ENCODE peak calls at places on chromosome X, in seven cellular contexts. R is ovary, K is cardiac muscle cell, E is Caco-2, P is hepatocyte, J is IMR-90, A is tibial artery. G is an unnamed sample. For H3K4me1, the result is how much of the 10 kb centered on the place peaks cover.

GRCh38 chrX:49266536-49267445 is 2.3 kb upstream of the FOXP3 start:
- DNase-seq in E (no peak), R (no peak), A (no peak), K (no peak), P (no peak), J (no peak), G (no peak)

GRCh38 chrX:14718403-14718802 is 154.5 kb downstream of the FANCB start:
- DNase-seq in E (no peak), P (no peak), K (no peak), J (peak), R (no peak), A (no peak), G (no peak)

GRCh38 chrX:130014770-130015169 is 32.3 kb downstream of the BCORL1 start:
- DNase-seq in J (no peak), R (no peak), E (no peak), A (no peak), K (no peak), P (no peak), G (no peak)

GRCh38 chrX:15497865-15498264 is 2.7 kb upstream of the BMX start:
- DNase-seq in A (no peak), R (peak), E (peak), K (peak), J (peak), P (peak), G (peak)

GRCh38 chrX:75278991-75279390 is 5.1 kb downstream of the UPRT start:
- DNase-seq in J (no peak), E (no peak), A (no peak), R (no peak), K (no peak), P (no peak), G (no peak)

GRCh38 chrX:69388526-69388925 is 115.6 kb upstream of the NALF2 start:
- DNase-seq in R (no peak), P (no peak), E (no peak), K (no peak), A (no peak), J (no peak), G (no peak)

GRCh38 chrX:132716006-132716405 is 227.2 kb upstream of the MBNL3 start:
- DNase-seq in R (no peak), A (no peak), P (no peak), E (no peak), J (no peak), K (no peak), G (peak)

GRCh38 chrX:51215266-51215665 is 117.4 kb upstream of the NUDT10 start:
- DNase-seq in J (no peak), R (no peak), K (no peak), E (no peak), P (no peak), A (no peak), G (no peak)

GRCh38 chrX:116204947-116205346 is 34.4 kb downstream of the AGTR2 start:
- DNase-seq in J (no peak), R (no peak), A (no peak), P (peak), K (peak), E (no peak), G (peak)

GRCh38 chrX:131854586-131854985 is 168.5 kb upstream of the STK26 start:
- DNase-seq in A (no peak), R (no peak), E (no peak), J (no peak), K (peak), P (no peak), G (peak)

GRCh38 chrX:81729269-81729777 is 527.4 kb downstream of the SH3BGRL start:
- DNase-seq in P (no peak), E (no peak), J (no peak), A (no peak), K (no peak), R (no peak), G (no peak)

GRCh38 chrX:53445977-53446376 is 11.8 kb upstream of the HSD17B10 start:
- DNase-seq in E (peak), K (peak), A (no peak), P (peak), J (peak), R (no peak), G (peak)

GRCh38 chrX:136850441-136851175 is 29.9 kb downstream of the RBMX start:
- DNase-seq in J (no peak), K (peak), R (no peak), E (no peak), P (no peak), A (no peak), G (peak)

GRCh38 chrX:49915352-49916222 is 6.8 kb upstream of the CLCN5 start:
- DNase-seq in E (peak), P (peak), J (peak), R (no peak), K (peak), A (no peak), G (peak)

GRCh38 chrX:113651306-113651705 is 810.7 kb upstream of the AMOT start:
- DNase-seq in A (no peak), K (no peak), J (no peak), E (no peak), P (no peak), R (no peak), G (no peak)

GRCh38 chrX:10047631-10048030 is 80.5 kb downstream of the CLDN34 start:
- DNase-seq in E (no peak), R (no peak), K (no peak), A (no peak), J (no peak), P (no peak), G (no peak)

GRCh38 chrX:10048076-10048475 is 80.9 kb downstream of the CLDN34 start:
- DNase-seq in K (peak), A (no peak), P (no peak), E (no peak), J (no peak), R (no peak), G (no peak)

GRCh38 chrX:10047133-10047532 is 80.0 kb downstream of the CLDN34 start:
- DNase-seq in J (no peak), R (no peak), K (no peak), P (no peak), A (no peak), E (no peak), G (no peak)

GRCh38 chrX:10049246-10049645 is 82.1 kb downstream of the CLDN34 start:
- DNase-seq in J (peak), P (no peak), K (no peak), E (no peak), R (no peak), A (no peak), G (peak)

DNA sequence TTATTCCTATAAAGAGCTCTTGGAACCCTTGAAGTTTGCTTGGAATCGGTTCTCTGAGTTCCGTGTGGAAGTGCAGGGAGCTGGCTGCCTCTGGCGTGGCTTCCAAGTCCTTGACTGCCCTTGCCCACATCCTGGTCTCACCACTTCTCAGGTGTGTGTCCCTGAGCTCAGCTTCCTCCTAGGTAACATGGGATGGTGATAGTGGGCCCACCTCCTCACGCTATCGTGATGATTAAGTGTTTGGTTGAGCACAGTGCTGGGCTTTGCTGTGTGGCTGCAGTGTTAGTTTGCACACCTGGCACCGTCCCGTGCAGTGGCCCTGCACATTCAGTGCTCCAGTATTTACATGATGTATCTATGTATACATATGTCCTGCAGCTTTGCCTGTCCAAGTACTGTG is 81.5 kb downstream of the CLDN34 start:
- DNase-seq in J (no peak), P (no peak), K (no peak), A (no peak), R (no peak), E (no peak), G (no peak)
- H3K4me1 ChIP-seq in J (under half), P (under half), K (under half), A (under half), R (under half), E (under half), G (under half)

GRCh38 chrX:107672955-107673378 is 44.7 kb downstream of the PRPS1 start:
- DNase-seq in A (peak), P (peak), E (peak), K (peak), J (peak), R (peak), G (peak)
- H3K4me1 ChIP-seq in A (under half), P (under half), E (under half), K (under half), J (under half), R (under half), G (under half)

DNA sequence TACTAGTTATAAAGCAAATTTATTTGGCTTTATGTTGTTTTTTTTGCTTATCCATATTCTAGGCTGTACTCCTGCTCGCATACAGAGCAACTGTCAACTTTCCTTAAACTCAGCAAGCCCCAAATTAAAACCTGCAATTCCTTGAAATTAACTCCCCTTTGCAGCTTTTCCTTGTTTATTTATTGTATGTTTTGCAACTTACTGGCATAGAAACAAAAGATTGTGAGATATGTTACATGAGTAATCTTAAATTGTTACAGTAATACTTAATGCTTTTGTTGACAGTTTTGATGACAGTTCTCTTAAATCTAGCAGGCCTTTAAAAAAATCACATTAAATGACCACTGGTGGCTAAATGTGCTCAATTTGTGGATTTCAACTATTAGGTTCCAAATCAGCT is 4.5 kb downstream of the DDX3X start:
- DNase-seq in A (no peak), E (no peak), R (no peak), J (no peak), K (no peak), P (no peak), G (peak)
- H3K4me1 ChIP-seq in A (under half), E (under half), R (under half), J (under half), K (under half), P (under half), G (under half)

GRCh38 chrX:41095174-41095573 is 9.9 kb downstream of the USP9X start:
- DNase-seq in A (no peak), E (no peak), P (no peak), K (no peak), J (no peak), R (no peak), G (no peak)

GRCh38 chrX:41100200-41100599 is 15.0 kb downstream of the USP9X start:
- DNase-seq in A (no peak), R (no peak), E (no peak), P (no peak), J (no peak), K (no peak), G (no peak)

GRCh38 chrX:41092776-41093175 is 7.5 kb downstream of the USP9X start:
- DNase-seq in A (no peak), K (no peak), E (no peak), P (no peak), J (no peak), R (no peak), G (no peak)

GRCh38 chrX:41097326-41097725 is 12.1 kb downstream of the USP9X start:
- DNase-seq in J (no peak), R (no peak), P (no peak), A (no peak), E (no peak), K (no peak), G (no peak)

GRCh38 chrX:41095962-41096955 is 11.0 kb downstream of the USP9X start:
- DNase-seq in P (no peak), R (no peak), K (no peak), E (no peak), J (no peak), A (no peak), G (peak)
- H3K4me1 ChIP-seq in P (under half), R (under half), K (under half), E (under half), J (under half), A (under half), G (under half)

DNA sequence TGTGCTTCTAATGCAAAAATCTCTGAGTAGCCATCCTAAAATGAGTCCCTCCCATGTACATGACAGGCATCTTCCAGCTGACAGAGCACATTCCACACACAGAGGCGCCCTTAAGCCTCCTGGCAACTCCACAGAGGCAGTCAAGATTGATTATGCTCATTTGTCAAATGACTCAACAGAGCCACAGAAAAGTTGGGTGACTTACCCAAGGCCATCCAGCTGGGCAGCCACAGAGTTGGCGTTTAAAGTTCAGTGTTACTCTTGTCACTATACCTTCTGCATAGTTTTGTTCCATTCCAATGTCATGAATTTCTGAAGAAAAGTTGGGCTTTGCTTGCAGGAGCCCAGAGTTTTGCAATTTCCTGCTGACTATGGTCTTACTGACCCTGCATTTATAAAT is 394.6 kb upstream of the FGF13 start:
- DNase-seq in K (no peak), J (no peak), R (no peak), P (peak), E (no peak), A (no peak), G (no peak)
- H3K4me1 ChIP-seq in K (under half), J (under half), R (under half), P (under half), E (under half), A (under half), G (under half)

DNA sequence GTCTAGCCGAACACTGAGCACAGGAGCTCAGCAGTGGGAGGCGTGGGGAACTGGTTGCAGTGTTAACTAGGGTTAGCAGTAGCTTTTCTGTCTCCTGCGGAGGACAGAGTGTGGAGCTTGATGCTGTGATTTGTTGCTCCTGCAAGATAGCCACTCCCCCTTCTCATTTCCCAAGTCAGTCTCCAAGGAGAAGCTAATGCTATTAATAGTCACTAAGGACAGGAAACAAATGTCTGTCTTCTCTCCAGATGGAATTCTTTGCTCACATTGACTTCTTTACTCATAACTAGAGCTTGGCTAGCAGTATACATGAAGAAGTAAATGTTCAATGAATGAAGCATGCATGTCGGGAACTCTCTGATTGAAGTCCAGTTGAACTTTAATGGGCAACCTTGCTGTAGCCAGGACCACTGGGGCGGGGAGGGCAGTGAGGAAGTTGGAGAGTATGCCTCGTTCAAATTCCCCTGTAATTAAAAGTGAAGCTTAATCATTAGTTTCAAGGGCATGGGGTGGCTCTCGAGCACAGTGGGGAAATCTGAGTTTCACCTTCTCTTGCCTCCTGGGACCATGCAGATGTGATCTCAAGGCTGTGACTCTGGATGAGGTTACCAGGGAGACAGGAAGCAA is 156.7 kb upstream of the SCML1 start:
- DNase-seq in A (peak), E (no peak), J (peak), R (no peak), K (peak), P (peak), G (peak)
- H3K4me1 ChIP-seq in A (under half), E (under half), J (under half), R (under half), K (under half), P (under half), G (under half)

GRCh38 chrX:17411189-17411588 is 36.2 kb downstream of the NHS start:
- DNase-seq in P (no peak), R (no peak), J (no peak), A (no peak), E (no peak), K (no peak), G (no peak)
- H3K4me1 ChIP-seq in P (under half), R (under half), J (under half), A (under half), E (under half), K (under half), G (under half)

DNA sequence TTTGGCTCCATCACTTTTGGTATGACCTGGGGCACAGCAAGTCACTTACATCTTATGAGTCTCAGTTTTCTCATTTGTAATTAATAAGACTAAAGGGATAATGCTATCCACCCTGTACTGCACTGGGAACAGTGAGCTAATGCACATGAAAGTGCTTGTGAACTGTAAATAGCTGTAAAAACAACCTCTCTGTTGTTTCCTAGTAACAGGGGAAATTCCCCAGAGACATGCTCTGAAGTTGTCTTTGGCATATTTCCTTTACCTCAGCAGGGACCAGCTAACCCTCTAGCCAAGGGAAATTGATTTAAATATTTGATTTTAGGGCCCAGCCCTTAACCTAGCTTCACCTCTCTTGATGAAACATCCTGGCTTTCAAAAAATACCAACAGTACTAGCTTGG is 6.1 kb upstream of the CYSLTR1 start:
- DNase-seq in R (no peak), P (no peak), J (no peak), K (no peak), E (no peak), A (no peak), G (no peak)
- H3K4me1 ChIP-seq in R (under half), P (under half), J (under half), K (under half), E (under half), A (under half), G (under half)

GRCh38 chrX:10089378-10089795 is 67.4 kb upstream of the CLCN4 start:
- DNase-seq in P (no peak), R (no peak), A (no peak), E (no peak), J (peak), K (peak), G (no peak)
- H3K4me1 ChIP-seq in P (under half), R (under half), A (under half), E (under half), J (under half), K (under half), G (under half)